ENCODE peak calls at places on chromosomes 5 and 9, in four cellular contexts. One of them, this sample, is unnamed.

GRCh38 chr9:127178646-127179632 is 56.5 kb upstream of the ANGPTL2 start:
- DNase-seq in endothelial cell of umbilical vein: peak; percentile 53
- DNase-seq in tibial nerve: no peak
- DNase-seq in GM12878: no peak
- DNase-seq in this sample: peak; percentile 40

GRCh38 chr5:178583279-178583678 is 6.9 kb downstream of the COL23A1 start:
- DNase-seq in GM12878: no peak
- DNase-seq in tibial nerve: no peak
- DNase-seq in endothelial cell of umbilical vein: no peak
- DNase-seq in this sample: no peak

GRCh38 chr9:124834586-124834985 is 18.7 kb upstream of the WDR38 start:
- DNase-seq in endothelial cell of umbilical vein: no peak
- DNase-seq in tibial nerve: no peak
- DNase-seq in GM12878: no peak
- DNase-seq in this sample: no peak

GRCh38 chr9:16413509-16414016 is 456.9 kb downstream of the BNC2 start:
- DNase-seq in GM12878: no peak
- DNase-seq in endothelial cell of umbilical vein: no peak
- DNase-seq in tibial nerve: no peak
- DNase-seq in this sample: no peak

GRCh38 chr5:77157732-77158532 is 52.5 kb upstream of the PDE8B start:
- DNase-seq in GM12878: no peak
- DNase-seq in tibial nerve: no peak
- DNase-seq in endothelial cell of umbilical vein: no peak
- DNase-seq in this sample: no peak

GRCh38 chr9:84845956-84846355 is 176.4 kb downstream of the NTRK2 start:
- DNase-seq in tibial nerve: no peak
- DNase-seq in GM12878: no peak
- DNase-seq in endothelial cell of umbilical vein: no peak
- DNase-seq in this sample: no peak

GRCh38 chr5:140141241-140141640 is 15.5 kb downstream of the IGIP start:
- DNase-seq in GM12878: no peak
- DNase-seq in endothelial cell of umbilical vein: no peak
- DNase-seq in tibial nerve: no peak
- DNase-seq in this sample: no peak

GRCh38 chr5:73370620-73371583 is 77.7 kb downstream of the FOXD1 start:
- DNase-seq in endothelial cell of umbilical vein: peak; percentile 97
- DNase-seq in GM12878: no peak
- DNase-seq in tibial nerve: no peak
- DNase-seq in this sample: no peak

GRCh38 chr5:16792278-16793275 is 143.5 kb downstream of the MYO10 start:
- DNase-seq in endothelial cell of umbilical vein: no peak
- DNase-seq in GM12878: no peak
- DNase-seq in tibial nerve: no peak
- DNase-seq in this sample: no peak

GRCh38 chr5:180860273-180860886 is 696 bp downstream of the ZFP62 start:
- DNase-seq in endothelial cell of umbilical vein: no peak
- DNase-seq in GM12878: no peak
- DNase-seq in tibial nerve: no peak
- DNase-seq in this sample: no peak

GRCh38 chr9:125829743-125830142 is 82.6 kb downstream of the PBX3 start:
- DNase-seq in endothelial cell of umbilical vein: peak; percentile 50
- DNase-seq in GM12878: peak; percentile 54
- DNase-seq in tibial nerve: no peak
- DNase-seq in this sample: no peak

GRCh38 chr5:131745594-131746175 is 51.1 kb downstream of the FNIP1 start:
- DNase-seq in endothelial cell of umbilical vein: no peak
- DNase-seq in tibial nerve: no peak
- DNase-seq in GM12878: no peak
- DNase-seq in this sample: no peak

GRCh38 chr5:164187780-164188179 is 682.4 kb downstream of the MAT2B start:
- DNase-seq in endothelial cell of umbilical vein: no peak
- DNase-seq in GM12878: no peak
- DNase-seq in tibial nerve: no peak
- DNase-seq in this sample: no peak

GRCh38 chr5:143374496-143375217 is 28.8 kb downstream of the NR3C1 start:
- DNase-seq in tibial nerve: no peak
- DNase-seq in GM12878: no peak
- DNase-seq in endothelial cell of umbilical vein: no peak
- DNase-seq in this sample: no peak

GRCh38 chr5:170297589-170298462 is at the start of gene LCP2:
- DNase-seq in GM12878: no peak
- DNase-seq in endothelial cell of umbilical vein: no peak
- DNase-seq in tibial nerve: no peak
- DNase-seq in this sample: no peak
- H3K4me3 ChIP-seq in GM12878: peak within 1 kb of the TSS; percentile 77
- H3K4me3 ChIP-seq in endothelial cell of umbilical vein: no peak within 1 kb of the TSS
- H3K4me3 ChIP-seq in tibial nerve: peak within 1 kb of the TSS; percentile 49
- H3K4me3 ChIP-seq in this sample: peak within 1 kb of the TSS; percentile 48

DNA sequence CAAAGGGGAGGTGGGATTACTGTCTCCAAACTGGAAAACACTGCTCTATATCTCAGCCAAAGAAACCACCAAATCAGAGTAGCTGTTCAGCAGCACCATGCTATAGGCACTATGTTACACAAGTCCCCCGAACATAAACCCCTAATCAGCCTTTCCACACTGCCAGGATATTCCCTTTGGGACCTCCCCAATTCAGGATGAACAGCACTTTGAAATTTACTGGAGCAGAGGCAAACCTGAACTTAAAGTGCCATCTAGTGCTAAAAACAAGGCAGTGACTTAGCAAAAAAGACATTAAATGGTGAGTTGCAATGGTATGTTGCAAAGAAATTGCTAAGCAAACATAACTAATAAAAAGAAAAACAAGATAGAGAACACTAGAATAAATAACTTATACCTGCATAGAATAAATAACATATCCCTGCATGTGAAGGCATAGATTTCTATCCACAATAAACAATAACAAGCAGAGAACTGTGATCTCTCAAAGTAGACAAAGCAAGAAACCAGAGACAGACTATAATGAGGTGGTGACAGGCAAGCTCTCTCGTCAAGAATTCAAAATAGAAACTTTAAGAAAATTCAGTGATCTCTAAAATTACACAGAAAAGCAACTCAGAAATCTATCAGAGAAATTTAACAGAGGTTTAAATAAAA is 584.4 kb upstream of the ACO1 start:
- DNase-seq in endothelial cell of umbilical vein: peak; percentile 60
- DNase-seq in tibial nerve: no peak
- DNase-seq in GM12878: peak; percentile 4
- DNase-seq in this sample: no peak
- TF ChIP-seq CTCF in endothelial cell of umbilical vein: peak; percentile 51
- TF ChIP-seq CTCF in tibial nerve: peak; percentile 13
- TF ChIP-seq CTCF in GM12878: peak; percentile 61
- TF ChIP-seq CTCF in this sample: no peak

GRCh38 chr9:135960328-135961276 is 571 bp downstream of the UBAC1 start:
- DNase-seq in GM12878: no peak
- DNase-seq in tibial nerve: no peak
- DNase-seq in endothelial cell of umbilical vein: peak; percentile 29
- DNase-seq in this sample: peak; percentile 46

GRCh38 chr9:135962696-135963307 is 1.6 kb upstream of the UBAC1 start:
- DNase-seq in tibial nerve: no peak
- DNase-seq in endothelial cell of umbilical vein: no peak
- DNase-seq in GM12878: no peak
- DNase-seq in this sample: no peak

GRCh38 chr9:135961277-135961705 is at the start of gene UBAC1:
- DNase-seq in endothelial cell of umbilical vein: peak; percentile 95
- DNase-seq in tibial nerve: peak; percentile 91
- DNase-seq in GM12878: peak; percentile 63
- DNase-seq in this sample: peak; percentile 94

GRCh38 chr9:135963338-135963737 is 2.2 kb upstream of the UBAC1 start:
- DNase-seq in tibial nerve: no peak
- DNase-seq in endothelial cell of umbilical vein: no peak
- DNase-seq in GM12878: no peak
- DNase-seq in this sample: no peak

DNA sequence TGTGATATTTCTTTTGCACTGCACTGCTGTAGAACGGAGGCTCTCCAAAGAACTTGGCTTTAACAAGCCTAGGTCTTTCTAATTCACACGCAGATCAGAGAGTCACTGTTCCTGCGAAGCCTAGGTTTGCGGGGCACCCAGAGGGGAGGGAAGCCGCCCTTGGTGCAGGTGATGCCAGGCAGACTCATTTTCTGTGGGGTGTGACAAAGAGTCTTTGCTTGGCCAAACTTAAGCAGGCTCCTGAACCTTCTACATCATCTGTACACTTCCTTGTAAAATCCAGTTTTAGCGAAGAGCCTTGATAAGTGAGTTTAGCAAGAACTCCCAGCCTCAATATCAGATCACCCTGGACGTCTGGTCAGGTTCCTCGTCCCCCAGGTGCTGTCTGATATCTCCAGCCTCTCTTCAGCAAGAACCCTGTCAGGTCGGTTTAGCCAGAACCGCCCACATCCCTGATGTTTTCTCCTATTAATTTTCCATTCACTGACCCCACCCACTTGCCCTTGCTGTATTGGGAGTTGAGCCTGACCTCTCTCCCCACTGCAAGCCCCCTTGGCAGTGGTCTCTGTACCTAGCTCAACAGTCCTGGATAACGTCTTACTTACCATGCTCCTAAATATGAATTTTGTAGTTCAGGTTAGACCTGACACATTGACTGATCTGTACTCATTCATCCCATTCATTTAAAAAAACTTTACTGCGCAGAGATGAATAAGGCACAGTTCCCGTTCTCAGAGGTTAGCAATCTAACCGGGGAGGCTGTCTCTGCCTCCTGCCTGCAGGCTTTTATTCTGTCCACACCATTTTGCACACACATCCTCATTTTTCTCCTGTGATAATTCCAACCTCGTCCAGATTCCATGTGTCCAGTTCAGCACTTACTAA is 880 bp upstream of the UBAC1 start:
- DNase-seq in GM12878: no peak
- DNase-seq in endothelial cell of umbilical vein: no peak
- DNase-seq in tibial nerve: no peak
- DNase-seq in this sample: no peak
- H3K4me3 ChIP-seq in GM12878: no peak overlapping the region
- H3K4me3 ChIP-seq in endothelial cell of umbilical vein: no peak overlapping the region
- H3K4me3 ChIP-seq in tibial nerve: peak overlapping the region; percentile 99
- H3K4me3 ChIP-seq in this sample: peak overlapping the region; percentile 93

GRCh38 chr5:135020111-135020895 is 13.7 kb downstream of the PITX1 start:
- DNase-seq in GM12878: no peak
- DNase-seq in tibial nerve: no peak
- DNase-seq in endothelial cell of umbilical vein: no peak
- DNase-seq in this sample: no peak

GRCh38 chr5:135018457-135018856 is 15.6 kb downstream of the PITX1 start:
- DNase-seq in GM12878: no peak
- DNase-seq in endothelial cell of umbilical vein: no peak
- DNase-seq in tibial nerve: no peak
- DNase-seq in this sample: no peak

GRCh38 chr5:135015942-135016341 is 18.1 kb downstream of the PITX1 start:
- DNase-seq in tibial nerve: no peak
- DNase-seq in endothelial cell of umbilical vein: no peak
- DNase-seq in GM12878: no peak
- DNase-seq in this sample: no peak

GRCh38 chr5:135016926-135017325 is 17.1 kb downstream of the PITX1 start:
- DNase-seq in endothelial cell of umbilical vein: no peak
- DNase-seq in GM12878: no peak
- DNase-seq in tibial nerve: no peak
- DNase-seq in this sample: no peak

DNA sequence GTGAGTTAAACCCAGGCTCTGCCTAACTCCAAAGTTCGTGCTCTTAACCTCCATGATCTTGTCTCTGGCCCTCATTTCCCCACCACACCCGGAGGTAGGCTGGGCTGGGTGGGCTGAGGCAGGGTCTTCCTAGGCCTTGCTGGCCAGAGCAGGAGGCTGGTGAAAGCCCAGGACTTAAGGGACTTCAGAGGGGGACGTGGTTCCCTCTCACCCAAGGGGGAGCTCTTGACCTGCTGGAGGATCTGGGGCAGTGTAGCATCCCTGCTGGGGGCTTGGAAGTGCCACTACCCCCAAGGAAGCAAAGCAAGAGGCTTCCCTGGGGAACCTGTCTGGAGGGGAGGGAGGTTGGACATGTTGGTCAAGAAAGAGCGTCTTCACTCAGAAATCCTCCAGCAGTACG is 14.7 kb downstream of the PITX1 start:
- DNase-seq in GM12878: no peak
- DNase-seq in endothelial cell of umbilical vein: no peak
- DNase-seq in tibial nerve: no peak
- DNase-seq in this sample: no peak
- TF ChIP-seq CTCF in GM12878: no peak
- TF ChIP-seq CTCF in endothelial cell of umbilical vein: no peak
- TF ChIP-seq CTCF in tibial nerve: no peak
- TF ChIP-seq CTCF in this sample: no peak

GRCh38 chr9:28032178-28032532 is 458.9 kb upstream of the C9orf72 start:
- DNase-seq in tibial nerve: no peak
- DNase-seq in endothelial cell of umbilical vein: no peak
- DNase-seq in GM12878: no peak
- DNase-seq in this sample: no peak
- H3K4me3 ChIP-seq in tibial nerve: no peak overlapping the region
- H3K4me3 ChIP-seq in endothelial cell of umbilical vein: no peak overlapping the region
- H3K4me3 ChIP-seq in GM12878: no peak overlapping the region
- H3K4me3 ChIP-seq in this sample: no peak overlapping the region

GRCh38 chr9:6552033-6552737 is 93.3 kb downstream of the GLDC start:
- DNase-seq in endothelial cell of umbilical vein: peak; percentile 92
- DNase-seq in GM12878: no peak
- DNase-seq in tibial nerve: no peak
- DNase-seq in this sample: no peak
- TF ChIP-seq CTCF in endothelial cell of umbilical vein: no peak
- TF ChIP-seq CTCF in GM12878: no peak
- TF ChIP-seq CTCF in tibial nerve: no peak
- TF ChIP-seq CTCF in this sample: no peak